ENCODE peak calls at places on chromosomes 6 and 20, in eight cellular contexts. One of them, this sample, is unnamed.

GRCh38 chr20:41608606-41609005 is 9.6 kb downstream of the CHD6 start:
- DNase-seq in H1: no peak
- DNase-seq in SJSA1: no peak
- DNase-seq in A549: no peak
- DNase-seq in cardiac muscle cell: no peak
- DNase-seq in IMR-90: no peak
- DNase-seq in mammary epithelial cell: no peak
- DNase-seq in kidney: no peak
- DNase-seq in this sample: no peak

GRCh38 chr6:24385536-24386269 is 17.0 kb upstream of the MRS2 start:
- DNase-seq in SJSA1: no peak
- DNase-seq in A549: no peak
- DNase-seq in mammary epithelial cell: no peak
- DNase-seq in H1: no peak
- DNase-seq in IMR-90: no peak
- DNase-seq in kidney: no peak
- DNase-seq in cardiac muscle cell: no peak
- DNase-seq in this sample: no peak

GRCh38 chr20:48738399-48739304 is 89.1 kb downstream of the PREX1 start:
- DNase-seq in H1: no peak
- DNase-seq in cardiac muscle cell: peak; percentile 55
- DNase-seq in mammary epithelial cell: no peak
- DNase-seq in kidney: peak; percentile 33
- DNase-seq in A549: no peak
- DNase-seq in SJSA1: no peak
- DNase-seq in IMR-90: no peak
- DNase-seq in this sample: no peak

GRCh38 chr20:50304501-50304856 is 113.8 kb downstream of the CEBPB start:
- DNase-seq in SJSA1: peak; percentile 44
- DNase-seq in cardiac muscle cell: no peak
- DNase-seq in mammary epithelial cell: no peak
- DNase-seq in kidney: peak; percentile 95
- DNase-seq in A549: no peak
- DNase-seq in IMR-90: peak; percentile 91
- DNase-seq in H1: no peak
- DNase-seq in this sample: no peak

GRCh38 chr6:27726620-27727023 is 185.6 kb downstream of the OR2B2 start:
- DNase-seq in IMR-90: peak; percentile 0
- DNase-seq in H1: peak; percentile 75
- DNase-seq in mammary epithelial cell: peak; percentile 67
- DNase-seq in kidney: no peak
- DNase-seq in SJSA1: no peak
- DNase-seq in A549: peak; percentile 49
- DNase-seq in cardiac muscle cell: no peak
- DNase-seq in this sample: no peak

GRCh38 chr20:62875419-62876355 is 14.1 kb upstream of the TCFL5 start:
- DNase-seq in A549: peak; percentile 94
- DNase-seq in kidney: peak; percentile 86
- DNase-seq in IMR-90: peak; percentile 83
- DNase-seq in SJSA1: peak; percentile 90
- DNase-seq in cardiac muscle cell: peak; percentile 40
- DNase-seq in mammary epithelial cell: peak; percentile 69
- DNase-seq in H1: no peak
- DNase-seq in this sample: peak; percentile 70

GRCh38 chr6:42236680-42237473 is 19.2 kb upstream of the MRPS10 start:
- DNase-seq in A549: no peak
- DNase-seq in H1: no peak
- DNase-seq in cardiac muscle cell: no peak
- DNase-seq in kidney: no peak
- DNase-seq in mammary epithelial cell: no peak
- DNase-seq in SJSA1: no peak
- DNase-seq in IMR-90: no peak
- DNase-seq in this sample: no peak

GRCh38 chr6:12508553-12508952 is 208.0 kb upstream of the PHACTR1 start:
- DNase-seq in H1: no peak
- DNase-seq in cardiac muscle cell: no peak
- DNase-seq in SJSA1: no peak
- DNase-seq in IMR-90: no peak
- DNase-seq in A549: no peak
- DNase-seq in kidney: no peak
- DNase-seq in mammary epithelial cell: no peak
- DNase-seq in this sample: no peak

GRCh38 chr20:58246346-58246745 is 17.9 kb upstream of the ANKRD60 start:
- DNase-seq in mammary epithelial cell: no peak
- DNase-seq in cardiac muscle cell: peak; percentile 43
- DNase-seq in SJSA1: no peak
- DNase-seq in IMR-90: no peak
- DNase-seq in kidney: no peak
- DNase-seq in H1: no peak
- DNase-seq in A549: peak; percentile 25
- DNase-seq in this sample: no peak

GRCh38 chr6:134938896-134939295 is 11.0 kb downstream of the ALDH8A1 start:
- DNase-seq in IMR-90: peak; percentile 72
- DNase-seq in cardiac muscle cell: no peak
- DNase-seq in H1: no peak
- DNase-seq in SJSA1: no peak
- DNase-seq in mammary epithelial cell: no peak
- DNase-seq in A549: no peak
- DNase-seq in kidney: no peak
- DNase-seq in this sample: no peak

GRCh38 chr6:166815629-166816028 is 140.7 kb downstream of the RNASET2 start:
- DNase-seq in H1: no peak
- DNase-seq in cardiac muscle cell: peak; percentile 60
- DNase-seq in mammary epithelial cell: peak; percentile 1
- DNase-seq in kidney: no peak
- DNase-seq in IMR-90: no peak
- DNase-seq in SJSA1: no peak
- DNase-seq in A549: no peak
- DNase-seq in this sample: no peak

GRCh38 chr20:51410586-51411325 is 131.8 kb downstream of the NFATC2 start:
- DNase-seq in H1: no peak
- DNase-seq in IMR-90: no peak
- DNase-seq in cardiac muscle cell: no peak
- DNase-seq in mammary epithelial cell: no peak
- DNase-seq in kidney: peak; percentile 26
- DNase-seq in A549: no peak
- DNase-seq in SJSA1: no peak
- DNase-seq in this sample: no peak

GRCh38 chr20:51413753-51414323 is 128.7 kb downstream of the NFATC2 start:
- DNase-seq in cardiac muscle cell: no peak
- DNase-seq in IMR-90: no peak
- DNase-seq in A549: no peak
- DNase-seq in SJSA1: no peak
- DNase-seq in mammary epithelial cell: no peak
- DNase-seq in H1: no peak
- DNase-seq in kidney: no peak
- DNase-seq in this sample: no peak

GRCh38 chr20:51412991-51413471 is 129.5 kb downstream of the NFATC2 start:
- DNase-seq in mammary epithelial cell: no peak
- DNase-seq in H1: no peak
- DNase-seq in SJSA1: no peak
- DNase-seq in A549: no peak
- DNase-seq in kidney: no peak
- DNase-seq in IMR-90: no peak
- DNase-seq in cardiac muscle cell: no peak
- DNase-seq in this sample: no peak

GRCh38 chr20:51411867-51412266 is 130.7 kb downstream of the NFATC2 start:
- DNase-seq in H1: no peak
- DNase-seq in cardiac muscle cell: no peak
- DNase-seq in A549: no peak
- DNase-seq in mammary epithelial cell: no peak
- DNase-seq in IMR-90: no peak
- DNase-seq in kidney: no peak
- DNase-seq in SJSA1: no peak
- DNase-seq in this sample: no peak

GRCh38 chr20:51412333-51412761 is 130.2 kb downstream of the NFATC2 start:
- DNase-seq in mammary epithelial cell: peak; percentile 22
- DNase-seq in cardiac muscle cell: no peak
- DNase-seq in A549: no peak
- DNase-seq in H1: no peak
- DNase-seq in SJSA1: no peak
- DNase-seq in IMR-90: peak; percentile 52
- DNase-seq in kidney: peak; percentile 64
- DNase-seq in this sample: no peak
- H3K27ac ChIP-seq in mammary epithelial cell: no peak overlapping the region
- H3K27ac ChIP-seq in cardiac muscle cell: peak overlapping the region; percentile 39
- H3K27ac ChIP-seq in A549: peak overlapping the region; percentile 42
- H3K27ac ChIP-seq in H1: no peak overlapping the region
- H3K27ac ChIP-seq in SJSA1: no peak overlapping the region
- H3K27ac ChIP-seq in IMR-90: no peak overlapping the region
- H3K27ac ChIP-seq in kidney: no peak overlapping the region
- H3K27ac ChIP-seq in this sample: peak overlapping the region; percentile 52

GRCh38 chr6:34875292-34876213 is 12.3 kb downstream of the TAF11 start:
- DNase-seq in IMR-90: no peak
- DNase-seq in cardiac muscle cell: no peak
- DNase-seq in kidney: no peak
- DNase-seq in A549: no peak
- DNase-seq in mammary epithelial cell: no peak
- DNase-seq in SJSA1: no peak
- DNase-seq in H1: no peak
- DNase-seq in this sample: no peak
- H3K27ac ChIP-seq in IMR-90: no peak overlapping the region
- H3K27ac ChIP-seq in cardiac muscle cell: peak overlapping the region; percentile 17
- H3K27ac ChIP-seq in kidney: no peak overlapping the region
- H3K27ac ChIP-seq in A549: no peak overlapping the region
- H3K27ac ChIP-seq in mammary epithelial cell: no peak overlapping the region
- H3K27ac ChIP-seq in SJSA1: no peak overlapping the region
- H3K27ac ChIP-seq in H1: peak overlapping the region; percentile 29
- H3K27ac ChIP-seq in this sample: no peak overlapping the region

DNA sequence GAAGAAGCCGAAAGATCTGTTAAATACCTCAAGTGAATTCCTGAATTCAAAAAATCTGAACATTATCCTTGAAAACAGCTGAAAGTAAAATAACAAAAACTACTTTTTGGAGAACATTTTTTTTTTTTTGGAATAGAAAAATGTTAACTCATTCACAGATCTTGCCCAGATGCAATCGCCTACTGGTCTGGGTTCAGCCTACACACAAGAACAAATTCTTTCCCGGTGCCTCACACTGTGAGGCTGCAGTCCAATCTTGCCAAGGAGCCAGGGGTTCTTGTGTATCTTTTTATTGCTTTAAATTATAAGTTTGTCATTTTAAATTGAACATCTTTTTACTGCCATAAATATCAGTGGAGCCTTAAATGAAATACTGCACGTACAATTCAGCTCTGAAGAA is 41.2 kb upstream of the TMEM200A start:
- DNase-seq in IMR-90: peak; percentile 83
- DNase-seq in kidney: no peak
- DNase-seq in A549: no peak
- DNase-seq in mammary epithelial cell: peak; percentile 52
- DNase-seq in H1: no peak
- DNase-seq in cardiac muscle cell: no peak
- DNase-seq in SJSA1: no peak
- DNase-seq in this sample: no peak
- H3K27ac ChIP-seq in IMR-90: no peak overlapping the region
- H3K27ac ChIP-seq in kidney: no peak overlapping the region
- H3K27ac ChIP-seq in A549: no peak overlapping the region
- H3K27ac ChIP-seq in mammary epithelial cell: no peak overlapping the region
- H3K27ac ChIP-seq in H1: no peak overlapping the region
- H3K27ac ChIP-seq in cardiac muscle cell: no peak overlapping the region
- H3K27ac ChIP-seq in SJSA1: no peak overlapping the region
- H3K27ac ChIP-seq in this sample: no peak overlapping the region

GRCh38 chr20:38924718-38925117 is 1.5 kb upstream of the FAM83D start:
- DNase-seq in mammary epithelial cell: no peak
- DNase-seq in cardiac muscle cell: no peak
- DNase-seq in H1: no peak
- DNase-seq in IMR-90: no peak
- DNase-seq in kidney: no peak
- DNase-seq in A549: no peak
- DNase-seq in SJSA1: no peak
- DNase-seq in this sample: no peak

GRCh38 chr20:38926934-38927616 is 858 bp downstream of the FAM83D start:
- DNase-seq in mammary epithelial cell: peak; percentile 8
- DNase-seq in H1: peak; percentile 51
- DNase-seq in SJSA1: no peak
- DNase-seq in kidney: no peak
- DNase-seq in A549: no peak
- DNase-seq in cardiac muscle cell: no peak
- DNase-seq in IMR-90: peak; percentile 36
- DNase-seq in this sample: no peak

GRCh38 chr20:38930242-38930569 is 4.0 kb downstream of the FAM83D start:
- DNase-seq in kidney: no peak
- DNase-seq in cardiac muscle cell: no peak
- DNase-seq in A549: no peak
- DNase-seq in H1: no peak
- DNase-seq in mammary epithelial cell: no peak
- DNase-seq in SJSA1: no peak
- DNase-seq in IMR-90: no peak
- DNase-seq in this sample: no peak

GRCh38 chr20:38927902-38928578 is 1.8 kb downstream of the FAM83D start:
- DNase-seq in H1: no peak
- DNase-seq in SJSA1: no peak
- DNase-seq in IMR-90: no peak
- DNase-seq in cardiac muscle cell: no peak
- DNase-seq in mammary epithelial cell: peak; percentile 46
- DNase-seq in kidney: no peak
- DNase-seq in A549: no peak
- DNase-seq in this sample: no peak

DNA sequence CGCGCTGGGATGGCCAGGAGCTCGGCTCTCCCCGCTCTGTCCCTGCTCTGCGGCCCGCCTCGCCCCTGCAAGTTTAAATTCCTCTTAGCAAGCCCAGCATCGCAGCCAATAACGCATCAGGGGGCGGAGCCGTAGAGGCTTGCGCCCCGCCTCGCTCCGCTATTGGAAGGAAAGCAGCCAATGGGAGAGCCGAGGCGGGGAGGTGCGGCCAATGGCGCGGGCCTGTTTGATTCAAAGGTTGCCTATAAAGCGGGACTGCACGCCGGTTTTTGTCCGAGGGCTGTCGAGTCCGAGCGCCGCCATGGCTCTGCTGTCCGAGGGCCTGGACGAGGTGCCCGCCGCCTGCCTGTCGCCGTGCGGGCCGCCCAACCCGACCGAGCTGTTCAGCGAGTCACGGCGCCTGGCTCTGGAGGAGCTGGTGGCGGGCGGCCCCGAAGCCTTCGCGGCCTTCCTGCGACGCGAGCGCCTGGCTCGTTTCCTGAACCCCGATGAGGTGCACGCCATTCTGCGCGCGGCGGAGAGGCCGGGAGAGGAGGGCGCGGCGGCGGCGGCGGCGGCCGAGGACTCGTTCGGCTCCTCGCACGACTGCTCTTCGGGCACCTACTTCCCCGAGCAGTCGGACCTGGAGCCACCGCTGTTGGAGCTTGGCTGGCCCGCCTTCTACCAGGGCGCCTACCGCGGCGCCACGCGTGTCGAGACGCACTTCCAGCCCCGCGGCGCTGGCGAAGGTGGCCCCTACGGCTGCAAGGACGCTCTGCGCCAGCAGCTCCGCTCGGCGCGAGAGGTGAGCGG is at the start of gene FAM83D:
- DNase-seq in mammary epithelial cell: peak; percentile 98
- DNase-seq in A549: peak; percentile 99
- DNase-seq in kidney: peak; percentile 98
- DNase-seq in cardiac muscle cell: peak; percentile 97
- DNase-seq in H1: peak; percentile 99
- DNase-seq in SJSA1: peak; percentile 98
- DNase-seq in IMR-90: peak; percentile 97
- DNase-seq in this sample: peak; percentile 93
- H3K27ac ChIP-seq in mammary epithelial cell: peak within 1 kb of the TSS; percentile 41
- H3K27ac ChIP-seq in A549: peak within 1 kb of the TSS; percentile 93
- H3K27ac ChIP-seq in kidney: no peak within 1 kb of the TSS
- H3K27ac ChIP-seq in cardiac muscle cell: peak within 1 kb of the TSS; percentile 16
- H3K27ac ChIP-seq in H1: peak within 1 kb of the TSS; percentile 73
- H3K27ac ChIP-seq in SJSA1: peak within 1 kb of the TSS; percentile 74
- H3K27ac ChIP-seq in IMR-90: peak within 1 kb of the TSS; percentile 12
- H3K27ac ChIP-seq in this sample: no peak within 1 kb of the TSS